ENCODE peak calls at places on chromosomes 3 and 15, in four cellular contexts. P is progenitor cell of endocrine pancreas, G is pons, V is NCI-H460. T is an unnamed sample.

GRCh38 chr15:72237286-72238224 is 6.6 kb upstream of the PKM start:
- DNase-seq in V (peak; percentile 96), P (no peak), G (peak; percentile 23), T (peak; percentile 48)

GRCh38 chr3:11803977-11804903 is 42.4 kb downstream of the TAMM41 start:
- DNase-seq in V (peak; percentile 49), P (peak; percentile 11), G (peak; percentile 61), T (peak; percentile 52)

GRCh38 chr3:109355625-109356441 is 18.5 kb upstream of the DPPA4 start:
- DNase-seq in P (no peak), V (no peak), G (no peak), T (peak; percentile 99)

GRCh38 chr3:42043116-42043796 is 47.9 kb upstream of the TRAK1 start:
- DNase-seq in G (no peak), V (no peak), P (no peak), T (peak; percentile 84)

GRCh38 chr3:31016196-31016595 is 121.7 kb upstream of the GADL1 start:
- DNase-seq in P (no peak), V (no peak), G (no peak), T (peak; percentile 17)

GRCh38 chr3:52052831-52053306 is 3.5 kb downstream of the DUSP7 start:
- DNase-seq in V (peak; percentile 51), G (peak; percentile 91), P (no peak), T (peak; percentile 19)

GRCh38 chr15:51289290-51289689 is 49.1 kb downstream of the CYP19A1 start:
- DNase-seq in P (no peak), G (no peak), V (no peak), T (no peak)

GRCh38 chr15:52653451-52653964 is 25.7 kb downstream of the ATOSA start:
- DNase-seq in P (no peak), V (peak; percentile 30), G (no peak), T (peak; percentile 43)

GRCh38 chr3:51948016-51948580 is 5.9 kb downstream of the PARP3 start:
- DNase-seq in G (no peak), V (no peak), P (no peak), T (no peak)

GRCh38 chr3:134056464-134056891 is 26.8 kb upstream of the SLCO2A1 start:
- DNase-seq in G (no peak), V (no peak), P (no peak), T (no peak)

GRCh38 chr3:100030346-100030745 is 84.0 kb downstream of the FILIP1L start:
- DNase-seq in G (no peak), P (no peak), V (no peak), T (no peak)

GRCh38 chr3:40780341-40780800 is 255.6 kb downstream of the ZNF621 start:
- DNase-seq in G (peak; percentile 90), V (no peak), P (no peak), T (peak; percentile 38)

T was measured in HAP-1.